ENCODE peak calls at places on chromosomes 13 and 19, in six cellular contexts. Q, E, L, P, Z and S are unnamed samples.

GRCh38 chr13:61486496-61486895 is 70.8 kb upstream of the PCDH20 start:
- DNase-seq in Q (no peak), E (no peak), L (no peak), P (no peak), Z (no peak), S (no peak)

GRCh38 chr13:94110011-94110410 is 369.5 kb downstream of the DCT start:
- DNase-seq in Q (no peak), E (no peak), L (no peak), P (no peak), Z (peak; percentile 39), S (no peak)

GRCh38 chr13:36432106-36432544 is at the start of gene CCNA1:
- DNase-seq in Q (peak; percentile 30), E (peak; percentile 46), L (peak; percentile 97), P (peak; percentile 83), Z (peak; percentile 21), S (no peak)

GRCh38 chr13:76637651-76638111 is 248.5 kb downstream of the KCTD12 start:
- DNase-seq in Q (no peak), E (no peak), L (no peak), P (peak; percentile 16), Z (peak; percentile 26), S (no peak)

GRCh38 chr19:6092329-6093286 is 17.7 kb downstream of the RFX2 start:
- DNase-seq in Q (peak; percentile 94), E (peak; percentile 90), L (peak; percentile 85), P (no peak), Z (peak; percentile 98), S (no peak)

GRCh38 chr19:17088552-17088951 is 13.0 kb downstream of the MYO9B start:
- DNase-seq in Q (no peak), E (no peak), L (no peak), P (no peak), Z (no peak), S (no peak)

GRCh38 chr19:14081797-14082674 is 3.5 kb downstream of the C19orf67 start:
- DNase-seq in Q (peak; percentile 55), E (peak; percentile 17), L (no peak), P (no peak), Z (peak; percentile 81), S (no peak)

GRCh38 chr19:10421240-10421948 is 1.1 kb downstream of the PDE4A start:
- DNase-seq in Q (no peak), E (no peak), L (no peak), P (no peak), Z (no peak), S (peak; percentile 63)

GRCh38 chr13:52025475-52026245 is 1.2 kb downstream of the UTP14C start:
- DNase-seq in Q (no peak), E (no peak), L (peak; percentile 34), P (no peak), Z (no peak), S (no peak)

GRCh38 chr13:46665630-46666482 is 112.9 kb downstream of the LRCH1 start:
- DNase-seq in Q (peak; percentile 22), E (peak; percentile 54), L (no peak), P (peak; percentile 29), Z (no peak), S (no peak)

GRCh38 chr13:75480691-75481175 is 1.2 kb downstream of the TBC1D4 start:
- DNase-seq in Q (peak; percentile 60), E (peak; percentile 87), L (peak; percentile 84), P (peak; percentile 73), Z (peak; percentile 61), S (peak; percentile 82)

GRCh38 chr19:787551-787950 is 9.7 kb upstream of the PTBP1 start:
- DNase-seq in Q (no peak), E (no peak), L (no peak), P (no peak), Z (no peak), S (no peak)

GRCh38 chr13:80030491-80030890 is 310.4 kb downstream of the SPRY2 start:
- DNase-seq in Q (no peak), E (peak; percentile 88), L (peak; percentile 28), P (no peak), Z (peak; percentile 38), S (no peak)

GRCh38 chr19:17929056-17929455 is 3.8 kb upstream of the CCDC124 start:
- DNase-seq in Q (no peak), E (no peak), L (no peak), P (no peak), Z (no peak), S (no peak)

GRCh38 chr13:28611654-28612131 is 47.2 kb upstream of the POMP start:
- DNase-seq in Q (no peak), E (no peak), L (no peak), P (no peak), Z (no peak), S (no peak)

GRCh38 chr13:35711909-35712308 is 235.4 kb upstream of the MAB21L1 start:
- DNase-seq in Q (no peak), E (no peak), L (no peak), P (no peak), Z (no peak), S (no peak)

GRCh38 chr19:39341122-39341719 is 1.0 kb upstream of the SAMD4B start:
- DNase-seq in Q (peak; percentile 57), E (peak; percentile 9), L (peak; percentile 58), P (peak; percentile 57), Z (peak; percentile 61), S (peak; percentile 29)

GRCh38 chr13:58949646-58950045 is 1214.1 kb downstream of the DIAPH3 start:
- DNase-seq in Q (no peak), E (no peak), L (peak; percentile 63), P (no peak), Z (no peak), S (peak; percentile 41)

GRCh38 chr13:108960006-108960405 is 330.6 kb downstream of the MYO16 start:
- DNase-seq in Q (no peak), E (no peak), L (no peak), P (no peak), Z (no peak), S (no peak)

GRCh38 chr19:6800991-6801396 is 28.5 kb downstream of the VAV1 start:
- DNase-seq in Q (no peak), E (peak; percentile 99), L (no peak), P (no peak), Z (peak; percentile 86), S (peak; percentile 46)

GRCh38 chr13:89454736-89455135 is 1783.6 kb downstream of the SLITRK5 start:
- DNase-seq in Q (no peak), E (peak; percentile 32), L (no peak), P (no peak), Z (no peak), S (no peak)

GRCh38 chr19:52527954-52528326 is 472 bp downstream of the ZNF808 start:
- DNase-seq in Q (peak; percentile 40), E (no peak), L (peak; percentile 46), P (peak; percentile 45), Z (peak; percentile 56), S (no peak)

GRCh38 chr13:112131081-112131739 is 64.3 kb downstream of the SOX1 start:
- DNase-seq in Q (no peak), E (no peak), L (no peak), P (no peak), Z (no peak), S (no peak)
- TF ChIP-seq EZH2phosphoT487 in Q (no peak), E (no peak), L (no peak), P (no peak), Z (no peak), S (no peak)

GRCh38 chr13:33508060-33508459 is 222.5 kb upstream of the STARD13 start:
- DNase-seq in Q (no peak), E (no peak), L (no peak), P (no peak), Z (no peak), S (no peak)

GRCh38 chr13:33514362-33514761 is 228.8 kb upstream of the STARD13 start:
- DNase-seq in Q (no peak), E (peak; percentile 19), L (peak; percentile 68), P (no peak), Z (peak; percentile 10), S (peak; percentile 22)

GRCh38 chr13:33510350-33510749 is 224.8 kb upstream of the STARD13 start:
- DNase-seq in Q (no peak), E (no peak), L (no peak), P (no peak), Z (peak; percentile 34), S (no peak)

GRCh38 chr13:33512880-33513554 is 227.5 kb upstream of the STARD13 start:
- DNase-seq in Q (no peak), E (no peak), L (no peak), P (no peak), Z (peak; percentile 30), S (no peak)

DNA sequence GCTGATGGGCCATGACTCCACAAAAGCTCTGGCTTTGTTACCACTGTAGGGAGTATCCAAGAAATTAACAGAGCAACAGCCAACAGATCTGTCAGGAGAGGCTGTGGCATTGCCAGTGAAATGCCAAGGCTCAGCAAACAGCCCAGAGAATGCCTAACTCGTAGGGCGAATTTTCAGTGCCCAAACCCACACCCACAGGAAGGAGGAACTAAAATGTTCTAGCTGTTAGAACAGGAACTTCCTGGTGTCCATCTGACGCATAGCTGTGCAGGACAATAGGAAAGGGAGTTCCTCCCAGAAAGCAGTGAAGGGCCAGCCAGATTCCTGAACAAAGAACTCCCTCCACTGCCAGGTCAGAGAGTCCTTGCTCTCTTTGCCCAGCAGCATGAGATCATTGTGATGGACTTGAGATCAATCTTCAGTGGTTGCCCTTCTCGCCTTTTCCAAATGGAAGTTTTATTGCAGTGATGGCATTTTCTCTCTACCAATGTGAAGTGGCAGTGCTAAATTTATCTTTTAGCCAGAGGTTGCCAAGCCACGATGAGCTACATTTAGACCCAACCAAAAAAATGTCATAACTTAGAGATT is 224.2 kb upstream of the STARD13 start:
- DNase-seq in Q (no peak), E (peak; percentile 23), L (no peak), P (no peak), Z (peak; percentile 78), S (no peak)
- H2AFZ ChIP-seq in Q (no peak overlapping the region), E (no peak overlapping the region), L (peak overlapping the region; percentile 74), P (peak overlapping the region; percentile 63), Z (peak overlapping the region; percentile 91), S (no peak overlapping the region)

GRCh38 chr19:46076951-46077814 is 36.4 kb upstream of the IGFL4 start:
- DNase-seq in Q (peak; percentile 91), E (peak; percentile 81), L (peak; percentile 97), P (peak; percentile 90), Z (peak; percentile 90), S (peak; percentile 30)
- H3K4me3 ChIP-seq in Q (peak overlapping the region; percentile 8), E (peak overlapping the region; percentile 59), L (peak overlapping the region; percentile 70), P (peak overlapping the region; percentile 52), Z (peak overlapping the region; percentile 16), S (no peak overlapping the region)

DNA sequence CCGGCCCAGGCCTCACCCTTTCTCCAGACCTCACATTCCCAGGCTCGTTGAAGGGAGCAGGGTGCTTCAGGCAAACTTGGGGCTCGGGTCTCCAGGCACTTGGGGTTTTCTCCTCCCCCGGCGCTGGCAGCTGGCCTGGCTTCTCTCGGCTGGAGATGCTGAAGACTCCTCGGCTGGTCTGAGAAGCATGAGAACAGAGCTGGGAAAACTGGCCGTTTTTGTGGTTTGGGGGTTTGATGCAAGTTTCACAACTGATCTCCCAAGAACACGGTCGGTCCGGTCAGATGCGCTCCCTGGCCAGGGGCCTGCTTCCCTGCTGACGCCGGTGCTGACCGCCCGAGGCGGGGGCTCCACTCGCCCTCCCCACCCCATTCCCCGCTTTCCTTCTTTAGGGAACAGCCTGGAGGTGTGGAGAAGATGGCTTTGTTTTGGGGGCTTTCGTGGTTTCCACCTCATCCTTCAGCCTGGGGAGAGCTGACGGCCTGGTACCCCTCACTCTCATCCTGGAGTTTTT is 35.3 kb downstream of the CEBPA start:
- DNase-seq in Q (no peak), E (no peak), L (no peak), P (no peak), Z (no peak), S (no peak)
- TF ChIP-seq EZH2phosphoT487 in Q (no peak), E (no peak), L (no peak), P (no peak), Z (no peak), S (no peak)

DNA sequence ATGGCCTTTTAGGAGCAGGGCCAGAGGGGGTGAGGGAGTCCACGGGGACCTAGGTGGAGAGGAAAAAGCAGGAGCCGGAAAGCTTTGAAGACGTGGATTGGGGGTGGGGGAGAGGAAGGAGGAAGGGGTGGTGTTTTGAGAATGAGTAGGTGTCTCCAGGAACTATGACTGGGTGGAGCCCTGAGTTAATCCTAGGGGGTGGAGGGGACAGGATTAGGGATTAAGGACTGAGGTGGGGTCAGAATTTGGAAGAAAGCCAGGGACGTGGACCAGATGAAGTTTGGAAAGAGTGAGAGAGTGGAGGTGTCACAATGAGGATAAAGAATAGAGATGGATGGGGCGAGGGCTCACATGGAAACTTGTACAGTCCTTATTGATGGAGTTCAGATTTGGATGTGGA is 1.5 kb upstream of the KLK13 start:
- DNase-seq in Q (no peak), E (no peak), L (no peak), P (no peak), Z (no peak), S (no peak)
- H2AFZ ChIP-seq in Q (no peak overlapping the region), E (no peak overlapping the region), L (no peak overlapping the region), P (no peak overlapping the region), Z (no peak overlapping the region), S (no peak overlapping the region)